ENCODE peak calls at places on chromosomes 12 and 14, in ten cellular contexts. W is endodermal cell, X is AG10803, I is choroid plexus epithelial cell, S is gastrocnemius medialis, F is H7, E is lower lobe of right lung, U is astrocyte of the spinal cord, V is dorsolateral prefrontal cortex, Y is Caco-2. M is an unnamed sample.

GRCh38 chr14:78885884-78886283 is 715.7 kb downstream of the NRXN3 start:
- DNase-seq in W (no peak), X (no peak), I (no peak), S (no peak), F (no peak), E (no peak), U (no peak), V (no peak), Y (no peak), M (no peak)

GRCh38 chr12:124390442-124391116 is 95.7 kb downstream of the RFLNA start:
- DNase-seq in W (no peak), X (peak; percentile 77), I (peak; percentile 86), S (peak; percentile 62), F (no peak), E (peak; percentile 81), U (peak; percentile 73), V (no peak), Y (no peak), M (peak; percentile 84)

GRCh38 chr12:27260746-27261145 is 16.7 kb downstream of the STK38L start:
- DNase-seq in W (no peak), X (peak; percentile 60), I (peak; percentile 76), S (no peak), F (no peak), E (no peak), U (peak; percentile 36), V (no peak), Y (no peak), M (no peak)

GRCh38 chr12:14113031-14113430 is 131.6 kb upstream of the GRIN2B start:
- DNase-seq in W (no peak), X (no peak), I (no peak), S (no peak), F (no peak), E (no peak), U (no peak), V (no peak), Y (no peak), M (no peak)

GRCh38 chr12:132376464-132376830 is 47.1 kb upstream of the GALNT9 start:
- DNase-seq in W (no peak), X (no peak), I (no peak), S (no peak), F (no peak), E (no peak), U (no peak), V (no peak), Y (no peak), M (no peak)

GRCh38 chr14:45199246-45199645 is 53.8 kb downstream of the MIS18BP1 start:
- DNase-seq in W (no peak), X (peak; percentile 38), I (peak; percentile 73), S (no peak), F (no peak), E (no peak), U (peak; percentile 77), V (no peak), Y (no peak), M (no peak)

GRCh38 chr14:101928415-101928841 is 35.9 kb upstream of the DYNC1H1 start:
- DNase-seq in W (no peak), X (no peak), I (no peak), S (no peak), F (no peak), E (peak; percentile 48), U (no peak), V (no peak), Y (no peak), M (no peak)

GRCh38 chr14:104221636-104222375 is 83.4 kb downstream of the KIF26A start:
- DNase-seq in W (no peak), X (no peak), I (no peak), S (no peak), F (no peak), E (peak; percentile 42), U (no peak), V (no peak), Y (no peak), M (no peak)

GRCh38 chr12:123741937-123742572 is 20.0 kb upstream of the DNAH10 start:
- DNase-seq in W (no peak), X (no peak), I (no peak), S (no peak), F (no peak), E (no peak), U (no peak), V (no peak), Y (no peak), M (no peak)

GRCh38 chr14:33765251-33765650 is 185.6 kb downstream of the EGLN3 start:
- DNase-seq in W (peak; percentile 88), X (no peak), I (peak; percentile 66), S (no peak), F (peak; percentile 75), E (no peak), U (peak; percentile 61), V (no peak), Y (no peak), M (no peak)

GRCh38 chr12:59173696-59174095 is 253.4 kb upstream of the LRIG3 start:
- DNase-seq in W (no peak), X (peak; percentile 6), I (peak; percentile 30), S (no peak), F (no peak), E (no peak), U (no peak), V (no peak), Y (no peak), M (no peak)

GRCh38 chr14:95770777-95771176 is 56.9 kb upstream of the TCL1A start:
- DNase-seq in W (no peak), X (no peak), I (no peak), S (no peak), F (no peak), E (no peak), U (no peak), V (no peak), Y (no peak), M (no peak)

GRCh38 chr14:86897224-86897623 is 1095.8 kb downstream of the GALC start:
- DNase-seq in W (no peak), X (no peak), I (no peak), S (no peak), F (no peak), E (no peak), U (no peak), V (no peak), Y (no peak), M (no peak)

GRCh38 chr12:38056701-38057689 is 259.6 kb upstream of the ALG10B start:
- DNase-seq in W (no peak), X (no peak), I (no peak), S (no peak), F (no peak), E (no peak), U (no peak), V (no peak), Y (no peak), M (peak; percentile 79)

DNA sequence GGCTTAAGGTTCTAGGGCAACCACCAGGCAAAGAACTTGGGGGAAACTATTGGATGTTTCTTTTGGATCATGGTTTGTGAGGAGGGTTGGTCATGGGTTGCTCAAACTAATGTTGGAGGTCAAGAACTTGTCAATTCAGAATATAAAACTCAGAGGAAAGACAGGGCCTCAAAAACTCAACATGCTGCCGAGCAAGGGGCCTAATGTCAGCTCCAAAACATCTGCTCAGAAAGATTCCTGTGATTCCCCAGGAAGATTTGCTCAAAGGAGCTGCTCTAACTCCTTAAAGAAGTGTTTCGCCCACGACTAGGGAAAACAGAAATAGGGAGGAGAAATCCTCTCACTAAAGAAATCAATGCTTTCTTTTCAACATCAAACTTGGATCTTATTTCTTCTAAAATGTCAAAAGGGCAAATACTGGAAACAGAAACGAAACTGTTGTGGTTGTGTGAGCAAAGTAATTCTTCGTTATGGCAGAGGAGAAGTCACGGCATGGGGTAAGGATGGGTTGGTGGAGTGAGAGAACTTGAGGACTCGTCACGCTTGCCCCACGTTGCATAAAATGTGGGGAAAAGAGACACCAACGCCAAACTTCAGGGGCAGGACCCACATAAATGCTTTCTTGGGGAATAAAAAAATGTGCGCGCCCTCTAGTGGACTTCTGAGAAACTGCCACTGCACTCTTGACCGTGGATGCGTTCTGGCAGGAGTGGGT is 3.8 kb upstream of the IGF1 start:
- DNase-seq in W (peak; percentile 80), X (peak; percentile 86), I (peak; percentile 65), S (peak; percentile 16), F (peak; percentile 29), E (peak; percentile 50), U (peak; percentile 58), V (peak; percentile 19), Y (peak; percentile 34), M (no peak)
- H3K4me3 ChIP-seq in W (no peak overlapping the region), X (peak overlapping the region; percentile 43), I (peak overlapping the region; percentile 49), S (peak overlapping the region; percentile 7), F (no peak overlapping the region), E (peak overlapping the region; percentile 30), U (no peak overlapping the region), V (peak overlapping the region; percentile 40), Y (no peak overlapping the region), M (no peak overlapping the region)

DNA sequence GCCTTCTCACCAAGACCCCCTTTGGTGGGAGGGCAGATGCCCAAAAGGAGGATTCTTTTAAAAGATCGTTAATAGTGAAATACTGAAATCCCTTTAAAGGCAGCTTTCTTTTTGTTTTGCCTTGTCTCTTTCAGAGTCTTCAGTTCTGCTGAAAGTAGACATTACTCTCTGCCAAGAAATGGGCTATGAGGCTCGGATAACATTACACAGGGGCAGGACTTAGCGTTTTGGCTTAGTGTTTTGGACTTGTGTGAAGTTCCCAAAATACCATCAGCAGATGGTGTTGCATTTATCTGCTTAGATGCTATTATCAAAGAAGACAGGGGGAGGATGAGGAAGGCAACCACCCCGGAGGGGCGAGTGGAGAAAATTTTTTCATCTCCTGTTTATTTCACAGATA is 88.3 kb upstream of the METAP2 start:
- DNase-seq in W (no peak), X (peak; percentile 69), I (peak; percentile 68), S (peak; percentile 10), F (no peak), E (no peak), U (no peak), V (peak; percentile 39), Y (no peak), M (no peak)
- H3K4me3 ChIP-seq in W (no peak overlapping the region), X (peak overlapping the region; percentile 51), I (peak overlapping the region; percentile 47), S (peak overlapping the region; percentile 67), F (no peak overlapping the region), E (peak overlapping the region; percentile 41), U (peak overlapping the region; percentile 20), V (peak overlapping the region; percentile 53), Y (no peak overlapping the region), M (no peak overlapping the region)

DNA sequence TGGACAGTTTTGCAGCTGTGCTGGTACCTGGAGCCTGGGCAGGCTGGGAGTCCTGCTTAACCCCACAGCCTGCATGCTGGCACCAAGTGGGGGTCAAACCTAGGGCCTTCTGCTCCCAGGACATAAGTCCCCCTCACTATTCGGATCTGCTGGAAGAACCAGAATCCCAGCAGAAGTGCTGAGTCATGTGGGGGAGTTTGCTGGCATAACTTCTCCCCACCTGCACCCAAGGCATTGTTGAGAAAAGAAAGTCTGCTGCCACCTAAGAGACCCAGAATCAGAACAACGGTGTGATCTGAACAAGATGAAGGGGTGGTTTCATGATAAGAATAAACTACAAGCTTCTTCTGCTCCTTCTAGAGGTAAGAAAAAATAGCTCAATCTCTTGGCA is 102.7 kb downstream of the RBM19 start:
- DNase-seq in W (no peak), X (no peak), I (no peak), S (no peak), F (no peak), E (no peak), U (no peak), V (no peak), Y (no peak), M (peak; percentile 40)
- H3K4me3 ChIP-seq in W (no peak overlapping the region), X (no peak overlapping the region), I (no peak overlapping the region), S (no peak overlapping the region), F (no peak overlapping the region), E (no peak overlapping the region), U (no peak overlapping the region), V (no peak overlapping the region), Y (no peak overlapping the region), M (no peak overlapping the region)

DNA sequence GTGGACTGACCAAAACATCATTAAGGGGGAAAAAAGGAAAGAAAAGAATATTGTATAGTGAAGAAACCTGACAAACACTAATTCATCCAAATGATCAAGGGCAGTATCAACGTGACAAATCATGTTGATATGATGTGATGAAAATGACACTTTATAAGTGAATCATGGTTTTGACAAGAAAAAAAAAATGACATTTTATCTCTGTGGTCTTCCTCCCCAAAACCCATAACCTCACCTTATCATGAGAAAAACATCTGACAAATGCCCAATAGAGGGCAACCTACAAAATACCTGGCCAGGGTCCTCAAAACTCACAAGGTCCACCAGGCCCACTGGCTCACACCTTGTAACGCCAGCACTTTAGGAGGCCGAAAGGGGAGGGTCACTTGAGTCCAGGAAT is 13.8 kb downstream of the TMED10 start:
- DNase-seq in W (no peak), X (no peak), I (no peak), S (no peak), F (no peak), E (no peak), U (no peak), V (no peak), Y (no peak), M (no peak)
- H3K4me3 ChIP-seq in W (no peak overlapping the region), X (no peak overlapping the region), I (no peak overlapping the region), S (no peak overlapping the region), F (no peak overlapping the region), E (no peak overlapping the region), U (no peak overlapping the region), V (no peak overlapping the region), Y (no peak overlapping the region), M (no peak overlapping the region)